ENCODE peak calls at places on chromosome 10, in four cellular contexts. P, U, C and H are unnamed samples.

GRCh38 chr10:103569877-103570276 is 76.4 kb downstream of the NEURL1 start:
- DNase-seq in P (no peak), C (no peak), U (no peak), H (no peak)

GRCh38 chr10:89392974-89393373 is 551 bp downstream of the IFIT1 start:
- DNase-seq in P (no peak), U (peak), C (no peak), H (peak)

GRCh38 chr10:133448120-133448519 is 5.6 kb upstream of the SCART1 start:
- DNase-seq in C (no peak), P (no peak), U (no peak), H (no peak)

GRCh38 chr10:51366044-51366443 is 291.8 kb downstream of the PRKG1 start:
- DNase-seq in P (no peak), U (no peak), C (no peak), H (no peak)

GRCh38 chr10:12635127-12635541 is 285.8 kb downstream of the CAMK1D start:
- DNase-seq in U (no peak), P (no peak), C (no peak), H (no peak)

GRCh38 chr10:4981722-4982471 is 18.7 kb downstream of the AKR1C1 start:
- DNase-seq in U (peak), C (no peak), P (no peak), H (peak)

GRCh38 chr10:131212763-131213325 is 98.7 kb downstream of the TCERG1L start:
- DNase-seq in C (no peak), U (no peak), P (no peak), H (no peak)

GRCh38 chr10:43120948-43121290 is 17.3 kb upstream of the CSGALNACT2 start:
- DNase-seq in P (peak), C (no peak), U (no peak), H (no peak)

GRCh38 chr10:88946965-88947590 is 5.5 kb downstream of the ACTA2 start:
- DNase-seq in C (no peak), U (no peak), P (no peak), H (no peak)

GRCh38 chr10:73819513-73820093 is 8.2 kb upstream of the NDST2 start:
- DNase-seq in C (no peak), U (peak), P (no peak), H (no peak)

GRCh38 chr10:72274730-72275350 is 1.1 kb downstream of the DDIT4 start:
- DNase-seq in C (peak), P (peak), U (peak), H (no peak)

GRCh38 chr10:688287-688620 is 1.2 kb downstream of the DIP2C start:
- DNase-seq in C (no peak), P (no peak), U (no peak), H (no peak)

GRCh38 chr10:94334857-94335256 is 27.9 kb downstream of the NOC3L start:
- DNase-seq in P (no peak), C (no peak), U (no peak), H (no peak)

GRCh38 chr10:128050937-128051336 is 75.3 kb downstream of the MKI67 start:
- DNase-seq in P (peak), C (peak), U (peak), H (no peak)

GRCh38 chr10:128047991-128048826 is 78.0 kb downstream of the MKI67 start:
- DNase-seq in C (peak), P (peak), U (peak), H (no peak)

GRCh38 chr10:128047337-128047736 is 78.9 kb downstream of the MKI67 start:
- DNase-seq in U (peak), C (peak), P (peak), H (no peak)

GRCh38 chr10:128050117-128050516 is 76.1 kb downstream of the MKI67 start:
- DNase-seq in U (no peak), C (no peak), P (peak), H (no peak)

DNA sequence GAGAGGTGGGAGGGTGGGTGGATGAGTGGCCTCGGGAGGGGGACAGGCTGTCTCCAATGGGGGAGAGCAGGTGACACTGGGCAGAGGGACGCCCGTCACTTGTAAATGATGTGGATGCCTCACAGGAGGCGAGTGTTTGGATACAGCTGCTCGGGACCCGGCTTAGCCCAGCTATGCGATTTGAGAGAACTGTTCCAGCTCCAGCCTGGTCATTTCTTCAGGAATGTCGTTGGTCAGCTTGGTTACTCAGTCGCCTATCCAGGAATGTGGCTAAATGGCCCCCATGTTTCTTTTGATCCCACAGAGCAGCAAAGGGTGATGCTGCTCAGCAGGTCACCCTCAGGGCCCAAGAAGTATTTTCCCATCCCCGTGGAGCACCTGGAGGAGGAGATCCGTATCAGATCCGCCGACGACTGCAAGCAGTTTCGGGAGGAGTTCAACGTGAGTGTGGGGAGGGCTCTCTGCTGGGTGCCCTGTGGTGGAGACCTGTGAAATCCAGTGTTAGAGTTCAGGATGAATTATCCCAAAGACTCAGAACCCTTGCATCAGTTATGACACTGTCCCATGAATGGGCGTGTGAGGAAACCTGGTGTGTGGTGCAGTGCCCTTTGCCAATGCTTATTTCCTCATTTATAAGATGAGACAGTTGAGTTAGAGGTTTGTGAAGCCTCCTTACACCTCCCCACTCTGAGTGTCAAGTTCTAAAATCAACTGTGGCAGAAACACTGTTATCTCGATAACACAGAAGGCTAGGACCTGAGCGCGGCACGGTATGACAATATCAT is 76.8 kb downstream of the MKI67 start:
- DNase-seq in P (no peak), C (peak), U (no peak), H (no peak)
- H3K4me3 ChIP-seq in P (peak), C (peak), U (no peak), H (no peak)

GRCh38 chr10:75019360-75019759 is 92.1 kb upstream of the SAMD8 start:
- DNase-seq in U (peak), P (no peak), C (no peak), H (peak)
- TF ChIP-seq CTCF in U (peak), P (no peak), C (peak), H (peak)

DNA sequence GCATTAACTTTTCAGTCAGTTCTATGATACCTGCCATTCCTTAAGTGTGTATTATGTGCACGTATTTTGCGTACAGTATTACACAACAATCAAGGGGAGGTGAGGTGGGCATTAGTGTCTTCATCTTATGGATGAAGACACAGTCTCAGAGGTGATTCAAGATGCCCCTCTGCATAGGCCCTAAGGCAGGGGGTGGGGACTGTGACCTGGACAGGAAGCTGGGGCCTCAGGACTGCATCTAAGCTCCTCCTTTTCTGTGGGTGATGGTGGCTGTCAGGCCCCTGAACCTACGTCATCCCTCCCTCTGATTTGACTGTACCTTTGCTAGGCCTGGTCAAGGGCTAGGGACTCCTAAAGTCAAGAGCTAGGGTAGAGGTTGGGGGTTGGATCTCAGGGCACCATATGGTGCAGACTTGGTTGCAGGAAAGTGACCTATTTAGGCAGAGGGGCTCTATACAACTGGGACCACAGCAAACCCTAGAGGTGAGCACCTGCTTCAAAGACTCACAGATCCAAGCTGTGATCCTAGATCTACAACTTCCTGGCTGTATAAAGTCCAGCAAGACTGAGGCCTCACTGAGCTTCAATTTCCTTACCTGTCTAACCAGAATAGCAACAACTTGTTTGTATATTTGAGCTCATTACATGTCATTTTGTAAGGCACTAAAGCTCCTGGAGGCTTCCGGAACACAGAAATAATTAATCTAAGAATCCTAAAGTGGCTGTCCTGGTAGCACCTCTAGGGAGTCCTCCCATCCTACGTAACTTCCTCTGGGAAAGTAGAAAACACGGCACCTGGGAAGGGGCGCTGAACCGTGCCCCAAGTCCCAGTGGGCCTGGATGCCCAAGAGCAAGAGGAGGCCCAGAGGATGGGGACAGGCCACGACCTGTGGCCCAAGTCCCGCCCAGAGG is 39.1 kb downstream of the HK1 start:
- DNase-seq in U (no peak), P (no peak), C (no peak), H (no peak)
- H3K4me3 ChIP-seq in U (peak), P (peak), C (peak), H (peak)

GRCh38 chr10:96513686-96514551 is at the start of gene TLL2:
- DNase-seq in P (peak), U (peak), C (peak), H (peak)
- TF ChIP-seq CTCF in P (peak), U (peak), C (peak), H (peak)

DNA sequence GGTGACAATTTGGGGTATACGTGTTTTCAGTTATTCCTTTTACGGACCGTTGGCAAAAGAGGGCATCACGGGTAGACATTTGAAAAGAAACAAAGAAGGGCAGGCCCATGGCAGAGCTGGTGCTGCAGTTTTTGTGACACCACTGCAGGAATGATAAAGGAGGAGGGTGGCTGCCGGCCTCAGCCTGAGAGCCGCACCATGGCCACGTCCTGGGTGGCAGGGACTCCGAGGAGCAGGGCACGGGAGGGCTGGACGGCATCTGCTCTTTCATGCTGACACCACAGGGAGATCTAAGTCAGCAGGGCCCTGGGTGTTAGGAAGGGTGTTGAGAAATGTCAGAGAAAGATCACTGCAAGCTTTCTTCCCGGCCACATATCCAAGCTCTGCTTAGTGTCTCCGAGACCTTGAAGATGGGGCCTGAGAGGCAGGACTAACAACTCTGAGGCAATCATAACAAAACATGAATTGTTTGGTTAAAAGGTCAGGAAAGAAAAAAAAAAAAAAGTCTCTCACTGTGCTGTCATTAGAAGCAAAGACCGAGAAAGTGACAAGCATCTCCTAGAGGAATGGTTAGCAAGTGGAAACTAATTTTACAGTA is 36.6 kb downstream of the INSYN2A start:
- DNase-seq in C (no peak), U (no peak), P (no peak), H (no peak)
- H3K4me3 ChIP-seq in C (no peak), U (no peak), P (no peak), H (no peak)

GRCh38 chr10:75592014-75592842 is 160.8 kb downstream of the LRMDA start:
- DNase-seq in U (no peak), P (no peak), C (no peak), H (no peak)

GRCh38 chr10:75596930-75597629 is 165.7 kb downstream of the LRMDA start:
- DNase-seq in P (no peak), C (no peak), U (no peak), H (no peak)

GRCh38 chr10:75592888-75593643 is 161.6 kb downstream of the LRMDA start:
- DNase-seq in U (peak), C (no peak), P (no peak), H (no peak)

GRCh38 chr10:75589895-75590654 is 158.7 kb downstream of the LRMDA start:
- DNase-seq in C (no peak), P (no peak), U (no peak), H (no peak)

GRCh38 chr10:75593690-75594556 is 162.5 kb downstream of the LRMDA start:
- DNase-seq in C (no peak), P (no peak), U (no peak), H (no peak)
- TF ChIP-seq CTCF in C (no peak), P (no peak), U (peak), H (peak)